ENCODE peak calls at places on chromosomes 12 and 14, in eight cellular contexts. J is esophagus squamous epithelium; E is H9; N is body of pancreas; F is breast epithelium; Q is PC-3; U is stimulated activated CD4-positive, alpha-beta T cell treated with anti-CD3 and anti-CD28 coated beads, Interleukin-15, amount 100 ng/mL, for 24 hours; P is endothelial cell. C is an unnamed sample.

GRCh38 chr12:88726806-88727722 is 146.8 kb upstream of the KITLG start:
- DNase-seq in U (no peak), E (no peak), Q (peak; percentile 76), P (no peak), J (no peak), F (no peak), N (no peak), C (no peak)

GRCh38 chr12:108855284-108856169 is 1.9 kb downstream of the SSH1 start:
- DNase-seq in Q (peak; percentile 29), E (no peak), J (no peak), P (no peak), F (no peak), N (no peak), U (no peak), C (no peak)

GRCh38 chr14:82387699-82388098 is 854.0 kb upstream of the SEL1L start:
- DNase-seq in N (no peak), P (no peak), F (no peak), U (no peak), Q (no peak), E (no peak), J (no peak), C (no peak)

GRCh38 chr12:43896496-43896895 is 60.6 kb downstream of the TMEM117 start:
- DNase-seq in F (no peak), P (no peak), U (no peak), Q (no peak), E (no peak), N (no peak), J (no peak), C (no peak)

GRCh38 chr14:76867536-76868452 is 41.6 kb downstream of the LRRC74A start:
- DNase-seq in U (peak; percentile 47), E (no peak), F (no peak), P (no peak), Q (no peak), J (no peak), N (no peak), C (no peak)

GRCh38 chr14:65791551-65791981 is 379.0 kb downstream of the FUT8 start:
- DNase-seq in P (no peak), U (peak; percentile 19), Q (peak; percentile 62), E (no peak), N (no peak), F (no peak), J (peak; percentile 3), C (no peak)

GRCh38 chr14:28536889-28537288 is 229.7 kb upstream of the FOXG1 start:
- DNase-seq in E (no peak), N (no peak), P (no peak), U (no peak), F (no peak), Q (no peak), J (no peak), C (no peak)

GRCh38 chr12:113867258-113867657 is 98.9 kb downstream of the RBM19 start:
- DNase-seq in U (no peak), Q (peak; percentile 39), J (no peak), F (no peak), N (no peak), E (peak; percentile 57), P (peak; percentile 50), C (no peak)

GRCh38 chr12:127667131-127667685 is 599.8 kb upstream of the TMEM132C start:
- DNase-seq in Q (no peak), J (no peak), U (no peak), N (no peak), E (no peak), F (no peak), P (no peak), C (no peak)

GRCh38 chr12:32983968-32984367 is 87.4 kb upstream of the PKP2 start:
- DNase-seq in Q (no peak), F (no peak), U (no peak), P (no peak), J (no peak), E (peak; percentile 76), N (no peak), C (no peak)

GRCh38 chr12:85603556-85603955 is 232.7 kb downstream of the RASSF9 start:
- DNase-seq in J (no peak), N (no peak), Q (no peak), P (no peak), U (no peak), F (no peak), E (no peak), C (no peak)

GRCh38 chr12:51846911-51847829 is 1.3 kb downstream of the FIGNL2 start:
- DNase-seq in J (no peak), N (peak; percentile 21), Q (no peak), U (peak; percentile 74), F (no peak), E (peak; percentile 84), P (peak; percentile 70), C (no peak)

GRCh38 chr12:22971771-22972191 is 346.8 kb downstream of the ETNK1 start:
- DNase-seq in P (no peak), F (no peak), Q (no peak), J (no peak), N (no peak), U (no peak), E (no peak), C (no peak)

GRCh38 chr12:29807125-29807524 is 23.4 kb upstream of the TMTC1 start:
- DNase-seq in E (no peak), J (no peak), N (no peak), U (no peak), Q (peak; percentile 84), F (no peak), P (no peak), C (no peak)

GRCh38 chr12:117218149-117218548 is 27.9 kb upstream of the FBXO21 start:
- DNase-seq in N (no peak), Q (no peak), F (no peak), J (no peak), P (no peak), E (no peak), U (no peak), C (no peak)

GRCh38 chr14:76331328-76332011 is 44.5 kb upstream of the ESRRB start:
- DNase-seq in J (no peak), N (no peak), Q (no peak), P (no peak), U (no peak), F (no peak), E (no peak), C (no peak)

GRCh38 chr14:94392510-94392935 is 4.1 kb upstream of the SERPINA1 start:
- DNase-seq in F (no peak), E (no peak), Q (peak; percentile 2), N (no peak), J (no peak), U (peak; percentile 53), P (no peak), C (no peak)

GRCh38 chr14:74401504-74402241 is 24.3 kb downstream of the SYNDIG1L start:
- DNase-seq in E (peak; percentile 85), J (peak; percentile 50), F (no peak), Q (no peak), P (peak; percentile 37), U (peak; percentile 70), N (no peak), C (no peak)

GRCh38 chr12:60205500-60205899 is 609.7 kb downstream of the SLC16A7 start:
- DNase-seq in E (no peak), F (no peak), U (no peak), Q (peak; percentile 69), J (no peak), P (no peak), N (peak; percentile 35), C (no peak)

GRCh38 chr12:10147714-10148403 is 17.9 kb upstream of the CLEC7A start:
- DNase-seq in F (no peak), J (no peak), U (no peak), N (no peak), E (no peak), P (no peak), Q (no peak), C (no peak)

GRCh38 chr14:57182760-57183503 is 85.8 kb downstream of the EXOC5 start:
- DNase-seq in N (no peak), J (no peak), U (peak; percentile 5), Q (peak; percentile 67), P (peak; percentile 40), E (peak; percentile 35), F (no peak), C (no peak)

GRCh38 chr12:53023-53734 is 13.4 kb upstream of the IQSEC3 start:
- DNase-seq in E (no peak), N (no peak), U (no peak), P (no peak), F (no peak), J (no peak), Q (peak; percentile 0), C (no peak)